ENCODE peak calls at places on chromosomes 7 and 10, in five cellular contexts. H is AG04449, A is OCI-LY7, P is neuronal stem cell, X is aorta. Y is an unnamed sample.

GRCh38 chr7:44823266-44823781 is 24.6 kb downstream of the H2AZ2 start:
- DNase-seq in A (no peak), P (no peak), X (no peak), H (no peak), Y (no peak)

GRCh38 chr7:137953043-137953691 is 48.7 kb downstream of the CREB3L2 start:
- DNase-seq in P (no peak), H (no peak), A (no peak), X (no peak), Y (no peak)

GRCh38 chr7:149620961-149621360 is 123.4 kb upstream of the ZNF746 start:
- DNase-seq in A (no peak), H (no peak), P (no peak), X (no peak), Y (no peak)

GRCh38 chr7:20562461-20562860 is 53.0 kb upstream of the ABCB5 start:
- DNase-seq in X (no peak), H (no peak), P (no peak), A (no peak), Y (no peak)

GRCh38 chr10:132193907-132194552 is 7.3 kb downstream of the DPYSL4 start:
- DNase-seq in A (peak), P (no peak), H (no peak), X (peak), Y (no peak)

GRCh38 chr7:82319674-82320118 is 123.9 kb downstream of the CACNA2D1 start:
- DNase-seq in X (peak), A (no peak), H (no peak), P (no peak), Y (no peak)

GRCh38 chr7:34031156-34031555 is 125.8 kb downstream of the BMPER start:
- DNase-seq in A (no peak), H (no peak), X (no peak), P (no peak), Y (no peak)

GRCh38 chr7:1496531-1497292 is 7.5 kb downstream of the INTS1 start:
- DNase-seq in H (no peak), X (no peak), P (no peak), A (no peak), Y (no peak)

GRCh38 chr7:75776295-75776971 is 4.4 kb upstream of the CCL26 start:
- DNase-seq in X (no peak), P (no peak), H (peak), A (no peak), Y (peak)

GRCh38 chr10:50937230-50937907 is 51.9 kb upstream of the A1CF start:
- DNase-seq in A (no peak), X (no peak), P (no peak), H (no peak), Y (no peak)

GRCh38 chr10:80552151-80552646 is 14.5 kb downstream of the SH2D4B start:
- DNase-seq in H (no peak), A (no peak), X (no peak), P (peak), Y (no peak)

GRCh38 chr10:34437897-34438296 is 377.2 kb downstream of the PARD3 start:
- DNase-seq in A (no peak), P (no peak), H (no peak), X (no peak), Y (no peak)

GRCh38 chr10:34433241-34434076 is 381.6 kb downstream of the PARD3 start:
- DNase-seq in X (no peak), P (no peak), A (no peak), H (peak), Y (no peak)

GRCh38 chr10:34432589-34432988 is 382.5 kb downstream of the PARD3 start:
- DNase-seq in A (no peak), P (no peak), H (no peak), X (no peak), Y (no peak)

GRCh38 chr10:34430685-34431084 is 384.4 kb downstream of the PARD3 start:
- DNase-seq in A (no peak), P (no peak), H (no peak), X (no peak), Y (no peak)

GRCh38 chr10:34434119-34434594 is 380.9 kb downstream of the PARD3 start:
- DNase-seq in X (no peak), P (no peak), H (peak), A (no peak), Y (no peak)
- H3K4me3 ChIP-seq in X (no peak), P (no peak), H (peak), A (no peak), Y (no peak)

GRCh38 chr10:99849525-99849924 is 67.1 kb downstream of the ABCC2 start:
- DNase-seq in H (no peak), P (no peak), A (no peak), X (no peak), Y (no peak)
- H3K4me3 ChIP-seq in H (no peak), P (no peak), A (no peak), X (no peak), Y (no peak)

GRCh38 chr10:121596668-121597503 is 1.4 kb downstream of the FGFR2 start:
- DNase-seq in H (no peak), A (no peak), P (peak), X (peak), Y (no peak)

GRCh38 chr10:121594623-121595320 is 3.5 kb downstream of the FGFR2 start:
- DNase-seq in X (no peak), A (no peak), P (no peak), H (peak), Y (no peak)

GRCh38 chr10:121597504-121598241 is 571 bp downstream of the FGFR2 start:
- DNase-seq in X (peak), P (peak), H (no peak), A (no peak), Y (no peak)

GRCh38 chr10:121595321-121595805 is 2.9 kb downstream of the FGFR2 start:
- DNase-seq in A (no peak), X (no peak), P (no peak), H (no peak), Y (no peak)

GRCh38 chr10:121595806-121596667 is 2.2 kb downstream of the FGFR2 start:
- DNase-seq in X (no peak), P (peak), H (no peak), A (no peak), Y (no peak)
- H3K4me3 ChIP-seq in X (no peak), P (peak), H (peak), A (no peak), Y (no peak)

DNA sequence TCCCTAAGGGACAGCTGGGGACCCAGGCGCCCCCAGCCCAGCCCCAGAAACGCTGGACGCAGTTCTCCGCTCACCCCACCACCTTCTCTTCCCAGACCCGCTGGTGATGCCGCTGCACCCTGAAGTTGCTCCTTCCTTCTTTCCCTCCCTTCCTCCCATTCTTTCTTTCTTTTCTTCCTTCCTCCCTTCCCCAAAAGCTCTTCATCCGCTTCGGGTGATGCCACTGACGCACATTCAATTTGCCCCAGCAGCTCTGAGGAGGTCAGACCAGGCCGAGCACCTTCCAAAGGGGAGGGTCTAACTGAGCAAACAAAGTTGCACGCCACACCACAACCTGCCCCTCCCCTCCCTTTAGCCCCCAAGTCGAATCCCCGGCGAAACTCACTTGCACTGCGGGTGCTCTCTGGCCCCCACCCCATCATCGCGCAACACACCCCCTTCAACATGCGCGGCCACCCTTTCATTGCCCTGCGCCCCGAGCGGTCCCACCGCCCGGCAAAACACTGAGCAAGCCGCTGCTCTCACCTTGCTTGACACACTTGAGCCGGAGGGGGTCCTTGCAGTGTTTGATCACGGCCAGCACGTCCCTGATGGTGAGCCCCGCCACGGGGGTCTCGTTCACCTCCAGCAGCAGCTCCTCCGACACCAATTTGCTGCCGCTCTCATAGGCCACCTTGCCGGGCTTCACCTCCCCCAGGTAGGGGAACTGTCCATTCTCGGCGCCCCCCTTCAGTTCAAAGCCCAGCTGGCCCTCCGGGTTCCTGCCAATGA is 787 bp downstream of the MAGI2 start:
- DNase-seq in P (peak), H (no peak), A (no peak), X (peak), Y (no peak)
- H3K4me3 ChIP-seq in P (peak), H (peak), A (no peak), X (peak), Y (no peak)

DNA sequence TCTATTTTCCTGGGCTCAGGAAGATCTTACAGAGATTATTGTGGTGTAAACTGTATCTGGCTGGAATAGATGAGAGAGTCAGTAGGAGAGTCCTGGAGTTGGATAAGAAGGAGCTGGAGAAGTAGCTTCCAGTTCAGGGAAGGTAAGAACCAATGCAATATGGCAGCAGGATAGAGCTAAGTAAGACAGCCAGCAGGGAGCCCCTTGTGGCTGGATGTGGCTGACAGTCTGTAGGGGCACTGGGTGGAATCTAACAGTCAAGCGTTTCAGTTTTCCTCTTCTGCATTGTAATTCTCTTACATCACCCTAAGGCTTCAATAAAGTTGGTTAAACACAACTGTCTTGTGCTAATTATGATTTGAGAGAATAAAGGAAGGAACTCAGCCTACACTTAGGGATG is 105.8 kb upstream of the EEPD1 start:
- DNase-seq in A (peak), X (no peak), H (no peak), P (no peak), Y (peak)
- H3K4me3 ChIP-seq in A (no peak), X (no peak), H (no peak), P (no peak), Y (no peak)

GRCh38 chr10:114631678-114632417 is 26.2 kb downstream of the ABLIM1 start:
- DNase-seq in P (peak), H (no peak), X (peak), A (no peak), Y (no peak)
- H3K4me3 ChIP-seq in P (peak), H (peak), X (peak), A (no peak), Y (no peak)

GRCh38 chr7:31955641-31956040 is 114.6 kb downstream of the PDE1C start:
- DNase-seq in P (no peak), A (no peak), X (no peak), H (no peak), Y (no peak)

GRCh38 chr7:31955021-31955420 is 115.2 kb downstream of the PDE1C start:
- DNase-seq in P (no peak), X (no peak), A (no peak), H (no peak), Y (no peak)

GRCh38 chr7:31957090-31957720 is 113.0 kb downstream of the PDE1C start:
- DNase-seq in A (no peak), X (no peak), H (no peak), P (no peak), Y (no peak)

GRCh38 chr7:31957756-31958155 is 112.5 kb downstream of the PDE1C start:
- DNase-seq in A (no peak), H (no peak), X (no peak), P (no peak), Y (no peak)

GRCh38 chr7:31958216-31958615 is 112.0 kb downstream of the PDE1C start:
- DNase-seq in X (no peak), P (no peak), A (no peak), H (no peak), Y (no peak)
- H3K4me3 ChIP-seq in X (no peak), P (no peak), A (no peak), H (no peak), Y (no peak)

GRCh38 chr10:129959544-129960492 is 4.3 kb downstream of the EBF3 start:
- DNase-seq in X (no peak), P (peak), A (no peak), H (no peak), Y (no peak)
- H3K4me3 ChIP-seq in X (no peak), P (peak), A (no peak), H (no peak), Y (no peak)

DNA sequence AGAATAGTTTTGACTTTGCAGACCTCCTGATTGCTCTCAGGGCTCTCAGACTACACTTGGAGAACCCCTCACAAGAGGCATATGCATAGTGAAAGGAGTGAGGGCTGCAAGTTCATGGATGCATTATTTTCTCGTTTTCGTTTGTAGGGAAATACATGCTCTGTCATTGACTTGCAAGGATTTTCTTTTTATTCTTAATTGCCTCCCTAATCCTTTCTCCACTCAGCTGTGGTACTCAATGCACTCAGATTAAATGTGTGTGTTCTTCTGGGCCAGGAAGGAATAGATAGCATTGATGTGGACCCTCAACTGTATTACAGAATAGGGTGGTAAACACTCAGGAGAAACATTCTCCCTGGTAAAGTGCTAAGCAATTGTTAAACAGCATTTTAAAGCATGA is 188.7 kb downstream of the CACNB2 start:
- DNase-seq in H (no peak), P (no peak), X (no peak), A (no peak), Y (no peak)
- H3K4me3 ChIP-seq in H (no peak), P (no peak), X (no peak), A (no peak), Y (no peak)

Y was measured in Jurkat, Clone E6-1.